ENCODE peak calls at places on chromosomes 13 and 19, in seven cellular contexts. J is NCI-H345; I is stimulated activated effector memory CD8-positive, alpha-beta T cell treated with anti-CD3 and anti-CD28 coated beads, Interleukin-12 subunit alpha, Interleukin-12 subunit beta, amount 100 ng/mL, for 72 hours; E is nephron progenitor cell; A is stimulated activated CD4-positive, alpha-beta T cell treated with anti-CD3 and anti-CD28 coated beads, TNF-alpha, amount 100 ng/mL, for 24 hours; S is AG09319; Y is cardiac fibroblast. F is an unnamed sample.

GRCh38 chr19:4575978-4576933 is 16.8 kb upstream of the SEMA6B start:
- DNase-seq in J (peak), I (peak), E (peak), A (peak), S (no peak), Y (peak), F (peak)

GRCh38 chr19:33559996-33560395 is 38.4 kb upstream of the PEPD start:
- DNase-seq in J (no peak), I (no peak), E (no peak), A (no peak), S (no peak), Y (no peak), F (no peak)

GRCh38 chr19:13839938-13840750 is 36.8 kb upstream of the NANOS3 start:
- DNase-seq in J (no peak), I (peak), E (no peak), A (no peak), S (no peak), Y (peak), F (peak)

GRCh38 chr13:110177790-110178189 is 129.2 kb downstream of the COL4A1 start:
- DNase-seq in J (no peak), I (no peak), E (no peak), A (no peak), S (no peak), Y (no peak), F (no peak)

GRCh38 chr19:16372065-16372915 is 47.7 kb downstream of the KLF2 start:
- DNase-seq in J (no peak), I (no peak), E (no peak), A (no peak), S (no peak), Y (no peak), F (no peak)

GRCh38 chr19:31314849-31315620 is 34.2 kb downstream of the TSHZ3 start:
- DNase-seq in J (no peak), I (no peak), E (no peak), A (no peak), S (no peak), Y (peak), F (no peak)

GRCh38 chr13:34044660-34045080 is 226.7 kb downstream of the RFC3 start:
- DNase-seq in J (no peak), I (no peak), E (no peak), A (no peak), S (peak), Y (peak), F (no peak)

GRCh38 chr19:1601613-1602064 is 3.6 kb downstream of the UQCR11 start:
- DNase-seq in J (no peak), I (no peak), E (no peak), A (no peak), S (no peak), Y (no peak), F (no peak)

GRCh38 chr19:40348961-40349507 is 539 bp downstream of the PLD3 start:
- DNase-seq in J (peak), I (peak), E (no peak), A (no peak), S (peak), Y (peak), F (no peak)

GRCh38 chr13:93700115-93700514 is 473.5 kb downstream of the GPC6 start:
- DNase-seq in J (no peak), I (no peak), E (no peak), A (no peak), S (no peak), Y (no peak), F (no peak)

F was measured in HL-60.